ENCODE peak calls at places on chromosomes 16 and 17, in four cellular contexts. One of them, this sample, is unnamed. For H3K4me1, the result is how much of the 10 kb centered on the place peaks cover.

GRCh38 chr17:68821860-68822693 is 133.1 kb downstream of the ABCA8 start:
- DNase-seq in tibial nerve: no peak
- DNase-seq in prostate gland: no peak
- DNase-seq in Peyer's patch: no peak
- DNase-seq in this sample: peak

GRCh38 chr17:82752371-82753200 is 721 bp downstream of the TBCD start:
- DNase-seq in prostate gland: no peak
- DNase-seq in tibial nerve: no peak
- DNase-seq in Peyer's patch: no peak
- DNase-seq in this sample: no peak

GRCh38 chr16:53743149-53743566 is 39.2 kb downstream of the FTO start:
- DNase-seq in Peyer's patch: peak
- DNase-seq in tibial nerve: no peak
- DNase-seq in prostate gland: no peak
- DNase-seq in this sample: no peak

GRCh38 chr17:39755550-39756375 is 18.0 kb downstream of the GRB7 start:
- DNase-seq in Peyer's patch: peak
- DNase-seq in prostate gland: no peak
- DNase-seq in tibial nerve: no peak
- DNase-seq in this sample: no peak

GRCh38 chr17:45975640-45976295 is 23.3 kb upstream of the STH start:
- DNase-seq in prostate gland: no peak
- DNase-seq in Peyer's patch: no peak
- DNase-seq in tibial nerve: no peak
- DNase-seq in this sample: no peak

GRCh38 chr17:9410737-9411136 is 164.9 kb downstream of the STX8 start:
- DNase-seq in prostate gland: no peak
- DNase-seq in tibial nerve: no peak
- DNase-seq in Peyer's patch: no peak
- DNase-seq in this sample: no peak

GRCh38 chr16:79037429-79038373 is 562.8 kb downstream of the MAF start:
- DNase-seq in prostate gland: no peak
- DNase-seq in tibial nerve: no peak
- DNase-seq in Peyer's patch: no peak
- DNase-seq in this sample: no peak

GRCh38 chr16:78444-79145 is 570 bp downstream of the MPG start:
- DNase-seq in Peyer's patch: no peak
- DNase-seq in tibial nerve: no peak
- DNase-seq in prostate gland: no peak
- DNase-seq in this sample: no peak

GRCh38 chr17:78722101-78722761 is 59.8 kb downstream of the CYTH1 start:
- DNase-seq in tibial nerve: no peak
- DNase-seq in prostate gland: no peak
- DNase-seq in Peyer's patch: peak
- DNase-seq in this sample: no peak

GRCh38 chr17:66636111-66636510 is 198.8 kb upstream of the CACNG5 start:
- DNase-seq in prostate gland: no peak
- DNase-seq in Peyer's patch: no peak
- DNase-seq in tibial nerve: no peak
- DNase-seq in this sample: no peak

GRCh38 chr17:33871720-33872535 is 383.2 kb upstream of the CCL2 start:
- DNase-seq in tibial nerve: no peak
- DNase-seq in Peyer's patch: no peak
- DNase-seq in prostate gland: no peak
- DNase-seq in this sample: peak

GRCh38 chr17:12521416-12521815 is 144.3 kb upstream of the MYOCD start:
- DNase-seq in tibial nerve: no peak
- DNase-seq in prostate gland: no peak
- DNase-seq in Peyer's patch: no peak
- DNase-seq in this sample: no peak

GRCh38 chr16:58236231-58236690 is 38.4 kb upstream of the CSNK2A2 start:
- DNase-seq in tibial nerve: peak
- DNase-seq in Peyer's patch: peak
- DNase-seq in prostate gland: peak
- DNase-seq in this sample: peak

GRCh38 chr16:84959045-84959576 is 52.2 kb downstream of the ZDHHC7 start:
- DNase-seq in prostate gland: no peak
- DNase-seq in tibial nerve: no peak
- DNase-seq in Peyer's patch: no peak
- DNase-seq in this sample: no peak
- TF ChIP-seq CTCF in prostate gland: no peak
- TF ChIP-seq CTCF in tibial nerve: no peak
- TF ChIP-seq CTCF in Peyer's patch: no peak
- TF ChIP-seq CTCF in this sample: peak

DNA sequence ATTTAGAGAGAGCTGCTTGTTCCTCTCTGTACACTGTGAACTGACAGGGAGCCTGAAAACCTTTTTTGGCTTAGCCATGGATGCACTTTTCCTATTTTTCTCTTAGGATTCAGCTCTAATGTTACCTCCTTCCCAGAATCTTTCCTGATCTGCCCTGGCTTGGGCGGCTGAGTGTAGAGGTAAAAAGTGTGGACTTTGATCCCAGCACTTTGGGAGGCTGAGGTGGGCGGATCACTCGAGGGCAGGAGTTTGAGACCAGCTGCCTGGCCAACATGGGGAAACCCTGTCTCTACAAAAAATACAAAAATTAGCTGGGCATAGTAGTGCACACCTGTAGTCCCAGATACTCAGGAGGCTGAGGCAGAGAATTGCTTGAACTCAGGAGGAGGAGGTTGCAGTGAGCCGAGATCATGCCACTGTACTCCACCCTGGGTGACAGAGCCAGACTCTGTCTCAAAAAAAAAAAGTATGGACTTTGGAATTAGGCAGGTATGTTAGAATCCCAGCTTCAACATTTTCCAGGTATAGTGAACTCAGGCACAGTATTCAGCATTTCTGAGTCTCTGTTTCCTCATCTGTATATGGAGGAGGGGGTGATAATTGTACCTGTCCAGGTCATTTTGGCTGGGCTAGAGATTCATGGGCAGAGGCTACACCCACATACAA is 212.5 kb upstream of the EEF2KMT start:
- DNase-seq in prostate gland: no peak
- DNase-seq in tibial nerve: no peak
- DNase-seq in Peyer's patch: no peak
- DNase-seq in this sample: no peak
- H3K4me1 ChIP-seq in prostate gland: under half
- H3K4me1 ChIP-seq in tibial nerve: under half
- H3K4me1 ChIP-seq in Peyer's patch: under half
- H3K4me1 ChIP-seq in this sample: under half

GRCh38 chr17:81708739-81709185 is 3.3 kb upstream of the SLC25A10 start:
- DNase-seq in Peyer's patch: no peak
- DNase-seq in prostate gland: no peak
- DNase-seq in tibial nerve: no peak
- DNase-seq in this sample: no peak

GRCh38 chr17:81706232-81706611 is 3.1 kb downstream of the MRPL12 start:
- DNase-seq in Peyer's patch: no peak
- DNase-seq in prostate gland: no peak
- DNase-seq in tibial nerve: no peak
- DNase-seq in this sample: no peak

GRCh38 chr17:81707725-81708646 is 4.1 kb upstream of the SLC25A10 start:
- DNase-seq in Peyer's patch: no peak
- DNase-seq in prostate gland: no peak
- DNase-seq in tibial nerve: no peak
- DNase-seq in this sample: no peak

GRCh38 chr17:81705518-81706231 is 2.5 kb downstream of the MRPL12 start:
- DNase-seq in tibial nerve: no peak
- DNase-seq in Peyer's patch: no peak
- DNase-seq in prostate gland: no peak
- DNase-seq in this sample: no peak

DNA sequence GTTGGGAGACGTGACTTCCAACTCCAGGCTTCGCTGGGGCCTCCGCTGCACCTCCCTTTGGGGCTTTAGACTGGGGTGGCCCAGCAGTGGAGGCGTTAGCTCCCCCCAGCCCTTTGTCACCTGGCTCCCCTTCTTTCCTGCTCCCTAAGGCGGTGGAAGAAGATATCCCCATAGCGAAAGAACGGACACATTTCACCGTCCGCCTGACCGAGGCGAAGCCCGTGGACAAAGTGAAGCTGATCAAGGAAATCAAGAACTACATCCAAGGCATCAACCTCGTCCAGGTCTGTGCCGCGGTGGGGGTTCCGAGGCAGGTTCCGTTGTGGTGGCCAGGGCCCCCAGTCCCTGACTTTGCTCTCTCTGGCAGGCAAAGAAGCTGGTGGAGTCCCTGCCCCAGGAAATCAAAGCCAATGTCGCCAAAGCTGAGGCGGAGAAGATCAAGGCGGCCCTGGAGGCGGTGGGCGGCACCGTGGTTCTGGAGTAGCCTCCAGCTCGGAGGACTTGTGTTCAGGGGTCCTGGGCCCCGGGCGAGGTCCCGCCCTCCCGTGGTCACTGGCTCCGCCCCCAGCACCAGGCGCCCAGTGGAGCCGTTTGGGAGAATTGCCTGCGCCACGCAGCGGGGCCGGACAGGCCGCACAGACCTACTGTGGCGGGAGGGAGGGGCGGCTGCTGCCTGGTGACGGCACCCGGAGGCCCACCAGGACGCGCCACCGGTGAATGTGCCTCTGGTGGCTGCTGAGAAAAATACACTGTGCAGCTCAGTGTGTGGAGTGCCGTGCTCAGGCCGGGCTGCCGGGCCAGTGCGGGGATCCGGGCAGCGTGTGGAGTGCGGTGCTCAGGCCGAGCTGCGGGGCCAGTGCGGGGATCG is 3.8 kb downstream of the MRPL12 start:
- DNase-seq in tibial nerve: no peak
- DNase-seq in Peyer's patch: no peak
- DNase-seq in prostate gland: no peak
- DNase-seq in this sample: no peak
- TF ChIP-seq CTCF in tibial nerve: no peak
- TF ChIP-seq CTCF in Peyer's patch: no peak
- TF ChIP-seq CTCF in prostate gland: no peak
- TF ChIP-seq CTCF in this sample: no peak

DNA sequence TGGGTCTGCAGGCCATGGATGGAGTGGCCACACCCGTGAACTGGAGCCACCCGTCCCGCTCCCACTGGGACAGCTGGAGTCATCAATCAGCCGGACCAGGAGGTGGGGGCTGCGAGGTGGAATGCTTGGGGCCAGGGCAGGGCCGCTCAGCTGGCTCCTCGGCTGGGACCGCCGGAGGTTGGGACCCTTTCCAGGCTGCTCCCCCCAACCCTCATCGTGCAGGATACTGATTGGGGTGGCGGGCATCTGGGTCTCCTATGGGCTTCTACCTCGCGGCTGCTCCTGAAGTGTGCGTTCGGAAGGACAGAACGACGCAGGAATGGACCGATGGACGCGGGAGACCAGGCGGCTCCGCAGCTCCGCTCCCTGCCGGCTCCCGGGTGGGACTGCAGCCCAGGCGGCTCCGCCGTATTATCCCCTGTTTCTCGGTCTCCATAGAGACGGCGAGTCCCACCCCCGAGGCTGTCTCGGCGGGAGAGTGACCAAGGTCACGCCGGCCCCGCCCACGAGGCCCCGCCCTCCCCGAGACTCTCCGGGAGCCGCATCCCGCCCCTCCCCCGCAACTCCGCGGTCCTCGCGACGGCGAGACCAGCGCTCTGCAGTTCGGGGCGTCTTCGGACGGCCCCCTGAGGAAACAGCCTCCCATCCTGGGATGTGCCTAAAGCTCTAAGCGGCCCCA is at the start of gene TPPP3:
- DNase-seq in tibial nerve: peak
- DNase-seq in prostate gland: no peak
- DNase-seq in Peyer's patch: peak
- DNase-seq in this sample: no peak
- H3K4me1 ChIP-seq in tibial nerve: half or more
- H3K4me1 ChIP-seq in prostate gland: under half
- H3K4me1 ChIP-seq in Peyer's patch: half or more
- H3K4me1 ChIP-seq in this sample: under half

GRCh38 chr16:2785101-2785991 is 2.0 kb downstream of the PRSS33 start:
- DNase-seq in Peyer's patch: peak
- DNase-seq in tibial nerve: no peak
- DNase-seq in prostate gland: no peak
- DNase-seq in this sample: no peak
- TF ChIP-seq CTCF in Peyer's patch: no peak
- TF ChIP-seq CTCF in tibial nerve: no peak
- TF ChIP-seq CTCF in prostate gland: no peak
- TF ChIP-seq CTCF in this sample: peak

GRCh38 chr16:67528222-67528869 is at the start of gene RIPOR1:
- DNase-seq in prostate gland: no peak
- DNase-seq in tibial nerve: no peak
- DNase-seq in Peyer's patch: peak
- DNase-seq in this sample: no peak
- H3K4me1 ChIP-seq in prostate gland: under half
- H3K4me1 ChIP-seq in tibial nerve: under half
- H3K4me1 ChIP-seq in Peyer's patch: under half
- H3K4me1 ChIP-seq in this sample: under half

GRCh38 chr17:49218941-49219913 is 8.7 kb downstream of the ABI3 start:
- DNase-seq in prostate gland: no peak
- DNase-seq in Peyer's patch: peak
- DNase-seq in tibial nerve: no peak
- DNase-seq in this sample: no peak
- TF ChIP-seq CTCF in prostate gland: no peak
- TF ChIP-seq CTCF in Peyer's patch: peak
- TF ChIP-seq CTCF in tibial nerve: peak
- TF ChIP-seq CTCF in this sample: peak

This sample was measured in foreskin keratinocyte.